ENCODE peak calls at places on chromosomes 7 and 10, in ten cellular contexts. L is GM12865, Q is RWPE1, U is fibroblast of lung, K is coronary artery, V is fibroblast of villous mesenchyme, G is left ventricle myocardium inferior, C is mucosa of gallbladder, Y is hepatocyte, T is BJ. H is an unnamed sample.

GRCh38 chr10:72009430-72010081 is 45.4 kb downstream of the CHST3 start:
- DNase-seq in L (no peak), Q (peak), U (peak), K (peak), V (peak), G (peak), C (peak), Y (peak), T (peak), H (no peak)

GRCh38 chr7:11332186-11332864 is 358.7 kb downstream of the PHF14 start:
- DNase-seq in L (peak), Q (no peak), U (no peak), K (no peak), V (no peak), G (no peak), C (no peak), Y (no peak), T (no peak), H (no peak)

GRCh38 chr10:11237571-11237970 is 219.9 kb downstream of the CELF2 start:
- DNase-seq in L (peak), Q (no peak), U (no peak), K (no peak), V (no peak), G (no peak), C (no peak), Y (no peak), T (no peak), H (no peak)

GRCh38 chr7:87231715-87232114 is 12.2 kb upstream of the TMEM243 start:
- DNase-seq in L (no peak), Q (no peak), U (no peak), K (no peak), V (no peak), G (no peak), C (no peak), Y (no peak), T (no peak), H (no peak)

GRCh38 chr7:148042935-148043334 is 547.6 kb upstream of the C7orf33 start:
- DNase-seq in L (no peak), Q (no peak), U (no peak), K (no peak), V (no peak), G (no peak), C (peak), Y (no peak), T (no peak), H (no peak)

GRCh38 chr7:16698200-16698910 is 52.4 kb downstream of the BZW2 start:
- DNase-seq in L (no peak), Q (no peak), U (no peak), K (no peak), V (no peak), G (no peak), C (no peak), Y (no peak), T (no peak), H (no peak)

GRCh38 chr7:22561356-22561755 is 61.4 kb upstream of the STEAP1B start:
- DNase-seq in L (no peak), Q (peak), U (peak), K (peak), V (peak), G (peak), C (peak), Y (peak), T (peak), H (no peak)

GRCh38 chr10:122530177-122530576 is 30.4 kb upstream of the DMBT1 start:
- DNase-seq in L (no peak), Q (no peak), U (no peak), K (no peak), V (no peak), G (peak), C (no peak), Y (no peak), T (no peak), H (no peak)

GRCh38 chr7:135744938-135745701 is 3.5 kb downstream of the FAM180A start:
- DNase-seq in L (no peak), Q (peak), U (peak), K (no peak), V (peak), G (no peak), C (no peak), Y (no peak), T (peak), H (no peak)

GRCh38 chr7:95646350-95646749 is 50.0 kb upstream of the PDK4 start:
- DNase-seq in L (no peak), Q (no peak), U (no peak), K (no peak), V (no peak), G (no peak), C (no peak), Y (peak), T (no peak), H (no peak)

GRCh38 chr7:151721694-151722093 is 155.2 kb downstream of the PRKAG2 start:
- DNase-seq in L (no peak), Q (no peak), U (no peak), K (no peak), V (no peak), G (no peak), C (no peak), Y (peak), T (no peak), H (no peak)

GRCh38 chr7:78232806-78233205 is 434.2 kb downstream of the PHTF2 start:
- DNase-seq in L (no peak), Q (no peak), U (no peak), K (no peak), V (no peak), G (no peak), C (no peak), Y (no peak), T (peak), H (no peak)

GRCh38 chr7:30905078-30906012 is 6.3 kb upstream of the AQP1 start:
- DNase-seq in L (no peak), Q (no peak), U (no peak), K (no peak), V (no peak), G (no peak), C (no peak), Y (no peak), T (no peak), H (no peak)

GRCh38 chr10:19204239-19204917 is 155.8 kb downstream of the MALRD1 start:
- DNase-seq in L (no peak), Q (no peak), U (no peak), K (no peak), V (no peak), G (no peak), C (no peak), Y (no peak), T (no peak), H (no peak)

GRCh38 chr10:133391761-133392518 is 2.0 kb upstream of the MTG1 start:
- DNase-seq in L (peak), Q (no peak), U (no peak), K (no peak), V (no peak), G (no peak), C (no peak), Y (no peak), T (no peak), H (no peak)

H was measured in WERI-Rb-1.